ENCODE peak calls at places on chromosomes 11 and 22, in four cellular contexts. L is SK-N-SH, S is HepG2, E is K562. D is an unnamed sample.

GRCh38 chr11:79419120-79419519 is 21.7 kb downstream of the TENM4 start:
- DNase-seq in L (no peak), S (peak; percentile 7), E (no peak), D (peak; percentile 85)

GRCh38 chr22:25488244-25489020 is 76.0 kb upstream of the GRK3 start:
- DNase-seq in L (peak; percentile 25), S (peak; percentile 52), E (peak; percentile 37), D (peak; percentile 91)

GRCh38 chr11:4038973-4039372 is 55.6 kb upstream of the RRM1 start:
- DNase-seq in L (no peak), S (no peak), E (no peak), D (peak; percentile 71)

GRCh38 chr11:41826129-41826528 is 366.7 kb upstream of the LRRC4C start:
- DNase-seq in L (no peak), S (no peak), E (no peak), D (no peak)

GRCh38 chr11:70422692-70423522 is 24.6 kb downstream of the CTTN start:
- DNase-seq in L (no peak), S (no peak), E (no peak), D (no peak)

GRCh38 chr11:58608331-58608730 is 14.1 kb upstream of the CNTF start:
- DNase-seq in L (no peak), S (no peak), E (no peak), D (no peak)

GRCh38 chr11:126839496-126839895 is 161.1 kb downstream of the KIRREL3 start:
- DNase-seq in L (no peak), S (no peak), E (peak; percentile 9), D (no peak)

GRCh38 chr11:106644824-106645223 is 373.5 kb downstream of the GUCY1A2 start:
- DNase-seq in L (no peak), S (no peak), E (no peak), D (peak; percentile 60)

GRCh38 chr11:73137942-73138274 is 4.2 kb downstream of the FCHSD2 start:
- DNase-seq in L (no peak), S (no peak), E (no peak), D (no peak)
- H3K36me3 ChIP-seq in L (peaks cover 28% of the 10 kb centered on the region), S (peaks cover 5% of the 10 kb centered on the region), E (peaks cover 15% of the 10 kb centered on the region), D (peaks cover 5% of the 10 kb centered on the region)

GRCh38 chr22:21451545-21452520 is 15.4 kb upstream of the TMEM191C start:
- DNase-seq in L (no peak), S (no peak), E (no peak), D (no peak)

GRCh38 chr22:21450320-21450831 is 16.8 kb upstream of the TMEM191C start:
- DNase-seq in L (peak; percentile 44), S (no peak), E (no peak), D (no peak)

GRCh38 chr22:21449531-21450319 is 17.5 kb upstream of the TMEM191C start:
- DNase-seq in L (no peak), S (no peak), E (no peak), D (peak; percentile 13)

GRCh38 chr22:21448627-21449416 is 18.4 kb upstream of the TMEM191C start:
- DNase-seq in L (no peak), S (no peak), E (peak; percentile 55), D (no peak)

GRCh38 chr22:21450858-21451331 is 16.3 kb upstream of the TMEM191C start:
- DNase-seq in L (no peak), S (no peak), E (no peak), D (no peak)
- TF ChIP-seq RFX5 in L (no peak), S (no peak), E (no peak), D (no peak)

GRCh38 chr11:64314805-64315561 is 2.4 kb downstream of the TRMT112 start:
- DNase-seq in L (no peak), S (no peak), E (no peak), D (no peak)

GRCh38 chr11:64317961-64318693 is at the start of gene PRDX5:
- DNase-seq in L (peak; percentile 97), S (peak; percentile 94), E (peak; percentile 97), D (peak; percentile 94)

GRCh38 chr11:64318694-64319420 is 936 bp downstream of the PRDX5 start:
- DNase-seq in L (no peak), S (no peak), E (peak; percentile 59), D (no peak)

GRCh38 chr11:64319421-64319761 is 1.5 kb downstream of the PRDX5 start:
- DNase-seq in L (no peak), S (no peak), E (no peak), D (no peak)

DNA sequence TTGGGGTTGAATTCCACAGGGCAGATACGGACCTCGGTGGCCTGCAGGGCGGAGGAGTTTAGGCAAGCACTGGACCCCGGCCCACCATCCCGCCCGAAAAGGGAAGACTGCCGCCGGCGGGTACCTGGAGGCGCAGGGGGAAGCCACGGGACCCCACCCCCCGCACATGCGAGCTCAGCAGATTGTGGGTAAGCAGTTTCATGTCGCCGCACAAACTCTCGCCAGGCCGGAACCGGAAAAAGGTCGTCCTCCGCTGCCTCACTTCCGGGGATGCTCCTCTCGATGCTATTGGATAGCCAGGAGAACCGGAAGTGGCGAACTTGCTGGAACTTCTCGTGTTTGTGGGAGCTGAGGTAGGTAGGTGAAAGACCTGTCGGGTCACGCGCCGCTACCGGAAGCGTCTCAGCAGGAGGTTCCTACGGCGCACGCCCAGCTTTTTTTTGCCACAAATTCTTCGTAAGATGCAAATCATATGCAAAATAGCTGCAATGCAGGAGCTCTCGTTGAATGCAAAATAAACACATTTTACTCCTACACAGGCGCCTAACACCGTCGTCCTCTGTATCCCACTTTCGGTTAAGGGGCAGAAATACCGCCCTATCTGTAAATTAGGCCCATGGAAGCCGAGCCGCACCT is at the start of gene TRMT112:
- DNase-seq in L (peak; percentile 91), S (peak; percentile 99), E (peak; percentile 99), D (peak; percentile 98)
- H3K36me3 ChIP-seq in L (no peaks in the 10 kb centered on the region), S (peaks cover 1% of the 10 kb centered on the region), E (peaks cover 69% of the 10 kb centered on the region), D (peaks cover 26% of the 10 kb centered on the region)

GRCh38 chr22:49586873-49587272 is 240.8 kb downstream of the BRD1 start:
- DNase-seq in L (no peak), S (no peak), E (no peak), D (no peak)

GRCh38 chr22:49587421-49587820 is 240.3 kb downstream of the BRD1 start:
- DNase-seq in L (no peak), S (no peak), E (no peak), D (no peak)

GRCh38 chr22:49585695-49586243 is 241.9 kb downstream of the BRD1 start:
- DNase-seq in L (no peak), S (no peak), E (no peak), D (no peak)

GRCh38 chr22:49587987-49588386 is 239.7 kb downstream of the BRD1 start:
- DNase-seq in L (no peak), S (no peak), E (no peak), D (no peak)

DNA sequence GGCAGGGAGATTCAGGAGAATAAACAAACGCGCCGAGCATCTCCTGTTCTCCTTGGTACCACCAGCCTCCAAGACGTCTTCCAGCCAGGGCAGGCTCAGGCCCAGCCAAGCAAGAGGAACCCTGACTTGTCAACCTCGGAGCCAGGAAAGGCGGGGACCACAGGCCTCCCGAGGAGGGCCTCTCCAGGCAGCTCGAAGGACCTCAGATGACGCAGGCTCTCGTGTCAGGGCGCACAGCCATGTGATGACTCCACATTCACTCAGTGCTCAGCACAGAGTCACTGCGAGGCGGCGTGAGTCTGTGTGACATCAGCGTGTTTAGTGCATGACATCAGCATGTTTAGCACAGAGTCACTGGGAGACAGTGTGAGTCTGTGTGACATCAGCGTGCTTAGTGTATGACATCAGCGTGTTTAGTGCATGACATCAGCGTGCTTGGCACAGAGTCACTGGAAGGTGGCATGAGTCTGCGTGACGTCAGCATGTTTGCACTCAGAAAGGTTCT is 241.4 kb downstream of the BRD1 start:
- DNase-seq in L (no peak), S (peak; percentile 3), E (no peak), D (no peak)
- TF ChIP-seq RFX5 in L (no peak), S (no peak), E (no peak), D (no peak)

DNA sequence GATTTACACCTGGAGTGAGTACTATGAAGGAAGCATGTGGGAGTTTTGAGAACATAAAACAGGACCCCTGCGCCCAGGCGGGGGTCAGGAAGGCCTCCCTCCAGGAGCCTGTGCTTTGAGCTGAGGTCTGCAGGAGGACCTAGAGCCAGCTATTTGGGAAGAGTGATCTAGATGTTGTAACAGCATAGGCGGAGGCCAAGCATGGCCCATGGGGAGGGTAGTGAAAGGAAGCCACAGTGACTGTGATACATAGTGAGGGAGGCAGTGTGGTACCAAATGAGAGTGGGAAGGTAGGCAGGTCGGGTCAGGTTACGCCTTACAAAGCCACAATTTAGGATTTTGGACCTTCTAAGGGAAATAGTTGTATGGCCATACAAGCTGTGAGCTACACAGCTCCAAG is 147.5 kb downstream of the PARVA start:
- DNase-seq in L (no peak), S (no peak), E (no peak), D (no peak)
- H3K36me3 ChIP-seq in L (peaks cover 28% of the 10 kb centered on the region), S (no peaks in the 10 kb centered on the region), E (no peaks in the 10 kb centered on the region), D (peaks cover 32% of the 10 kb centered on the region)